ENCODE peak calls at places on chromosomes 11 and 22, in seven cellular contexts. P, I, L, K, W, Z and E are unnamed samples.

GRCh38 chr22:49768077-49768476 is 59.6 kb downstream of the BRD1 start:
- DNase-seq in P (no peak), I (no peak), L (no peak), K (no peak), W (peak; percentile 54), Z (no peak), E (no peak)

GRCh38 chr11:48088682-48089050 is 108.3 kb downstream of the PTPRJ start:
- DNase-seq in P (no peak), I (no peak), L (peak; percentile 81), K (no peak), W (no peak), Z (no peak), E (no peak)

GRCh38 chr11:124415356-124415923 is 9.2 kb downstream of the OR8B4 start:
- DNase-seq in P (peak; percentile 61), I (peak; percentile 79), L (peak; percentile 64), K (peak; percentile 60), W (no peak), Z (peak; percentile 20), E (peak; percentile 65)

GRCh38 chr22:46256358-46256958 is 6.4 kb upstream of the CDPF1 start:
- DNase-seq in P (no peak), I (no peak), L (no peak), K (no peak), W (no peak), Z (no peak), E (no peak)

GRCh38 chr11:58921778-58922390 is 17.4 kb upstream of the GLYATL1 start:
- DNase-seq in P (peak; percentile 19), I (no peak), L (no peak), K (no peak), W (no peak), Z (no peak), E (no peak)

GRCh38 chr22:43990044-43990443 is 34.1 kb upstream of the PARVB start:
- DNase-seq in P (no peak), I (no peak), L (no peak), K (no peak), W (no peak), Z (no peak), E (no peak)

GRCh38 chr22:40403141-40403540 is 32.7 kb downstream of the SGSM3 start:
- DNase-seq in P (no peak), I (no peak), L (no peak), K (no peak), W (no peak), Z (no peak), E (no peak)

GRCh38 chr11:116310215-116310614 is 462.6 kb downstream of the BUD13 start:
- DNase-seq in P (peak; percentile 37), I (peak; percentile 0), L (peak; percentile 64), K (no peak), W (no peak), Z (no peak), E (peak; percentile 13)

GRCh38 chr11:67056640-67057409 is at the start of gene RHOD:
- DNase-seq in P (peak; percentile 89), I (no peak), L (no peak), K (peak; percentile 81), W (peak; percentile 87), Z (no peak), E (peak; percentile 29)

GRCh38 chr11:64007629-64008282 is 21.5 kb downstream of the OTUB1 start:
- DNase-seq in P (peak; percentile 85), I (peak; percentile 30), L (no peak), K (peak; percentile 90), W (peak; percentile 91), Z (no peak), E (no peak)

GRCh38 chr11:33389635-33390034 is 132.5 kb downstream of the HIPK3 start:
- DNase-seq in P (no peak), I (no peak), L (no peak), K (no peak), W (no peak), Z (no peak), E (no peak)

GRCh38 chr11:121613724-121614123 is 161.0 kb upstream of the SORL1-AS1 start:
- DNase-seq in P (no peak), I (peak; percentile 20), L (no peak), K (no peak), W (no peak), Z (no peak), E (peak; percentile 51)

GRCh38 chr22:17101475-17102296 is 16.9 kb downstream of the IL17RA start:
- DNase-seq in P (no peak), I (no peak), L (no peak), K (no peak), W (peak; percentile 66), Z (no peak), E (no peak)

GRCh38 chr11:94455861-94456260 is 37.8 kb downstream of the MRE11 start:
- DNase-seq in P (peak; percentile 46), I (no peak), L (no peak), K (no peak), W (no peak), Z (no peak), E (no peak)

GRCh38 chr11:63708764-63709163 is 27.5 kb downstream of the RTN3 start:
- DNase-seq in P (no peak), I (no peak), L (no peak), K (no peak), W (no peak), Z (no peak), E (no peak)

GRCh38 chr11:29336727-29337212 is 680.1 kb downstream of the KCNA4 start:
- DNase-seq in P (no peak), I (peak; percentile 62), L (peak; percentile 40), K (no peak), W (no peak), Z (no peak), E (peak; percentile 77)

GRCh38 chr11:72460091-72460647 is 25.8 kb upstream of the CLPB start:
- DNase-seq in P (no peak), I (no peak), L (no peak), K (no peak), W (no peak), Z (no peak), E (no peak)

GRCh38 chr11:72451836-72452376 is 17.6 kb upstream of the CLPB start:
- DNase-seq in P (no peak), I (no peak), L (no peak), K (no peak), W (no peak), Z (no peak), E (no peak)

GRCh38 chr11:72456651-72457050 is 22.3 kb upstream of the CLPB start:
- DNase-seq in P (no peak), I (no peak), L (no peak), K (no peak), W (no peak), Z (no peak), E (no peak)

GRCh38 chr11:72454791-72455190 is 20.5 kb upstream of the CLPB start:
- DNase-seq in P (no peak), I (no peak), L (no peak), K (no peak), W (no peak), Z (no peak), E (no peak)
- TF ChIP-seq CTCF in P (no peak), I (peak; percentile 31), L (peak; percentile 32), K (peak; percentile 32), W (no peak), Z (no peak), E (peak; percentile 15)

DNA sequence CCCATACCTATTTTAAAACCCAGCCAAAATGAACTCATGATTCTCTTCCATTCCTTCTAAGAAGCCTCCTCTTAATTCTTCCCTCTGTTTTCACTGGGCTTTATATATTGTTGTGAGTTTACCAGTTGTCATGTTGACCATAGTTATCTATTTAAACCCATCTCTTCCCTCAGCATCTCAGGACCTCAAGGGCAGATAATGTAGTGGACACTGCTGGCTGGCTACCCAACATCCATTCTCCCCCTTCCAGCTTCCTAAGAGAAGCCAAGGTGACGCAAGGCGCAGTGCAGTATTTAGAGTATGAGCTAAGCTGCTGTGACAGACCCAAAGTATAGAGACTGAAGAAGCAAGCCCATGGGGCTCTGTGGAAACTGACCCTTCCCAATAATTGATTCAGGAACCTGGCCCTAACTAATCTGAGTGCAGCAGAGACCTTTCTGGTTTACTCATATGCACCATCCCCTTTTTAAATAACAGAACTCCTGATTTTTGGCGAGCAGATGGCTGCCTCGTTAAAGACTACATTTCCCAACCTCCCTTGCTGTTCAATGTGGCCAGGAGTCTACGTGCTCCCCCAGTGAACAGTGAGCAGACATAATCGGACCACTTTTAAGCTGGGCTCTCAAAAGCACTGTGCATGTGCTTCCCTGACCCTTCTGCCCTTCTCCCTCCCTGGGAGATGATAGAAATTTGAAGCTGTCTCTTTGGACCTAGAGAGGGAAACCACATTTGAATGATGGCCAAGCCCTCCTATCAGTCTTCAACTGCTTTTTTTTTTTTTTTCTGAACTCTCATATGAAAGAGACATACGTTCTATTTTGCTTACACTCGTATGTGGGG is 28.1 kb upstream of the CREB3L1 start:
- DNase-seq in P (no peak), I (peak; percentile 50), L (peak; percentile 72), K (no peak), W (no peak), Z (no peak), E (no peak)
- H3K4me3 ChIP-seq in P (no peak overlapping the region), I (no peak overlapping the region), L (no peak overlapping the region), K (no peak overlapping the region), W (no peak overlapping the region), Z (no peak overlapping the region), E (no peak overlapping the region)

GRCh38 chr11:73236879-73237278 is 18.8 kb downstream of the P2RY2 start:
- DNase-seq in P (peak; percentile 54), I (peak; percentile 45), L (no peak), K (peak; percentile 58), W (peak; percentile 78), Z (no peak), E (no peak)
- TF ChIP-seq CTCF in P (peak; percentile 52), I (peak; percentile 61), L (peak; percentile 64), K (peak; percentile 62), W (peak; percentile 71), Z (peak; percentile 64), E (peak; percentile 54)

GRCh38 chr11:20112291-20113146 is 47.8 kb downstream of the DBX1 start:
- DNase-seq in P (peak; percentile 87), I (peak; percentile 94), L (peak; percentile 98), K (no peak), W (no peak), Z (peak; percentile 84), E (peak; percentile 90)

GRCh38 chr11:20109731-20110445 is 50.4 kb downstream of the DBX1 start:
- DNase-seq in P (no peak), I (no peak), L (peak; percentile 67), K (no peak), W (no peak), Z (no peak), E (no peak)

GRCh38 chr11:20113147-20113435 is 47.2 kb downstream of the DBX1 start:
- DNase-seq in P (no peak), I (no peak), L (no peak), K (no peak), W (no peak), Z (no peak), E (no peak)

GRCh38 chr11:20111871-20112270 is 48.4 kb downstream of the DBX1 start:
- DNase-seq in P (no peak), I (no peak), L (no peak), K (no peak), W (no peak), Z (no peak), E (peak; percentile 35)

DNA sequence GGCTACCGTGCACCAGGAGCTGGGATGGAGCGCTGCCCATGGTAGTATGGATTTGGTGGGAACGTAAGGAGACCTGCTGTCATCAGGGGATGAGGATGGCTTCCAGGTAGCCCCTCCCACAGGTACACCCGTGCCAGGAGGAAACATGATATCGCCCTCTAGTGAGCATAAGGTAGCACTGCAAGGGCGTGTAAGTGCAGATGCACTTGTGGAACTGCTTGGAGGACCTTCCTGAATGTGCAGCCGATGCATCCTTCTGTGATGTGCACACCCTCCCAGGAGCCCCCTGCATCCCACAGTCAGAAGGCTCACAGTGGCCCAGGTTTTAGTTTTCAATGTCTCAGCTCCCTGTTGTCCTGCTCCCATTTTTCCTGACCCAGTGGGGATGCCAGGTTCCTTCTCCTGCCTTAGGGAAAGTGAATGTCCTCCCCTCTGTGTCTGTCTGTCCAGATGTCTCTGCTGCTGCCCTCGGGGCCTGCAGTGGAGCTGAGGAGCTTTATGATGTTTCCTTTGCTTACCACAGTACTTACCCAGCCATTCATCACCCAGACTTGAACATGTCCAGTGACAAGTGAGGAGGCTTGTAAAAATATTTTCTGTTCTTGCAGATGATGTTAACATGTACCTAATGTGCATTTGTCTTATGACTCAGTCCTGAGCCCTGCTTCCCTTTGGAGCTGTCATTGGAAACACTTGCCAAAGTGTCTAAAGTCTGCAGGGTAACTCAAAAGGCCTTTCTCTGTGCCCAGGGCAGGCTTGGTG is 49.2 kb downstream of the DBX1 start:
- DNase-seq in P (peak; percentile 81), I (peak; percentile 60), L (peak; percentile 95), K (peak; percentile 48), W (no peak), Z (peak; percentile 95), E (peak; percentile 84)
- H3K4me3 ChIP-seq in P (no peak overlapping the region), I (no peak overlapping the region), L (no peak overlapping the region), K (no peak overlapping the region), W (no peak overlapping the region), Z (no peak overlapping the region), E (no peak overlapping the region)